ENCODE peak calls at places on chromosomes 2 and 18, in six cellular contexts. B is NCI-H69, H is nephron progenitor cell, V is NCI-H226, Z is LoVo, I is Right ventricle myocardium superior. Q is an unnamed sample.

GRCh38 chr18:63299837-63300787 is 19.5 kb downstream of the BCL2 start:
- DNase-seq in H (no peak), Z (no peak), V (no peak), I (no peak), B (no peak), Q (no peak)

GRCh38 chr2:41836944-41837343 is 210.9 kb upstream of the PKDCC start:
- DNase-seq in Z (peak; percentile 57), H (peak; percentile 80), I (no peak), B (no peak), V (peak; percentile 38), Q (peak; percentile 7)

GRCh38 chr2:11069566-11070185 is 85.6 kb upstream of the SLC66A3 start:
- DNase-seq in I (no peak), Z (no peak), H (no peak), B (no peak), V (no peak), Q (no peak)

GRCh38 chr2:157329524-157329923 is 3.9 kb upstream of the ERMN start:
- DNase-seq in H (no peak), I (no peak), Z (no peak), B (peak; percentile 88), V (no peak), Q (no peak)

GRCh38 chr2:17043173-17043572 is 377.5 kb upstream of the CYRIA start:
- DNase-seq in Z (no peak), V (peak; percentile 15), B (no peak), I (no peak), H (no peak), Q (no peak)

GRCh38 chr2:182717451-182718215 is 1.6 kb downstream of the DNAJC10 start:
- DNase-seq in B (peak; percentile 16), I (no peak), H (no peak), Z (no peak), V (no peak), Q (no peak)

GRCh38 chr2:96315400-96316071 is 9.6 kb upstream of the ITPRIPL1 start:
- DNase-seq in H (no peak), Z (no peak), V (peak; percentile 43), B (no peak), I (no peak), Q (no peak)

GRCh38 chr2:279366-279765 is 8.5 kb downstream of the ALKAL2 start:
- DNase-seq in B (no peak), V (no peak), Z (no peak), I (no peak), H (no peak), Q (no peak)

GRCh38 chr2:152730591-152731333 is 12.3 kb downstream of the ARL6IP6 start:
- DNase-seq in I (no peak), V (peak; percentile 19), H (no peak), Z (no peak), B (no peak), Q (peak; percentile 20)

GRCh38 chr2:181380581-181380980 is 76.6 kb upstream of the ITGA4 start:
- DNase-seq in V (no peak), B (peak; percentile 8), H (no peak), I (no peak), Z (no peak), Q (no peak)

GRCh38 chr18:48428494-48429177 is 19.5 kb upstream of the ZBTB7C start:
- DNase-seq in I (no peak), Z (no peak), V (no peak), H (no peak), B (peak; percentile 61), Q (no peak)

GRCh38 chr18:46676162-46676830 is 19.3 kb upstream of the LOXHD1 start:
- DNase-seq in H (peak; percentile 29), I (no peak), Z (no peak), B (peak; percentile 49), V (no peak), Q (no peak)

GRCh38 chr18:35264409-35264808 is 23.6 kb downstream of the ZNF397 start:
- DNase-seq in Z (no peak), H (no peak), I (no peak), V (no peak), B (no peak), Q (no peak)

GRCh38 chr2:14633031-14633430 is 514 bp downstream of the LRATD1 start:
- DNase-seq in B (peak; percentile 51), I (no peak), V (no peak), Z (no peak), H (peak; percentile 11), Q (no peak)

GRCh38 chr2:240921319-240922233 is 15.4 kb downstream of the CROCC2 start:
- DNase-seq in I (peak; percentile 76), H (peak; percentile 3), Z (no peak), B (no peak), V (peak; percentile 97), Q (no peak)

GRCh38 chr2:23457990-23458689 is 73.2 kb downstream of the KLHL29 start:
- DNase-seq in Z (no peak), V (no peak), H (no peak), B (peak; percentile 25), I (no peak), Q (no peak)

GRCh38 chr2:207133862-207134519 is 31.8 kb downstream of the KLF7 start:
- DNase-seq in Z (no peak), I (peak; percentile 79), V (peak; percentile 78), H (no peak), B (peak; percentile 93), Q (no peak)

GRCh38 chr2:118830121-118830520 is 17.3 kb downstream of the EN1 start:
- DNase-seq in H (no peak), B (no peak), V (no peak), I (no peak), Z (no peak), Q (no peak)

Q was measured in T follicular helper cell.